ENCODE peak calls at places on chromosomes 7 and 10, in eight cellular contexts. A is A172; W is stimulated activated naive CD8-positive, alpha-beta T cell treated with anti-CD3 and anti-CD28 coated beads, Interleukin-15, amount 100 ng/mL, for 72 hours; N is hepatocyte; B is RWPE1; G is AG04450; O is neuronal stem cell; Z is BJ. L is an unnamed sample.

GRCh38 chr10:62154231-62154630 is 114.4 kb downstream of the RTKN2 start:
- DNase-seq in A (no peak), W (no peak), N (no peak), B (no peak), G (no peak), O (no peak), Z (no peak), L (no peak)

GRCh38 chr10:15083674-15084501 is 4.7 kb downstream of the ACBD7 start:
- DNase-seq in A (no peak), W (no peak), N (no peak), B (no peak), G (no peak), O (no peak), Z (no peak), L (no peak)

GRCh38 chr10:132626761-132627735 is 89.5 kb downstream of the INPP5A start:
- DNase-seq in A (no peak), W (no peak), N (no peak), B (no peak), G (no peak), O (no peak), Z (no peak), L (no peak)

GRCh38 chr7:148337166-148337565 is 253.4 kb upstream of the C7orf33 start:
- DNase-seq in A (no peak), W (no peak), N (peak; percentile 43), B (no peak), G (no peak), O (no peak), Z (no peak), L (no peak)

GRCh38 chr7:149564340-149565095 is 66.9 kb upstream of the ZNF746 start:
- DNase-seq in A (no peak), W (no peak), N (no peak), B (no peak), G (no peak), O (no peak), Z (no peak), L (no peak)

GRCh38 chr7:43650457-43651052 is 67.6 kb downstream of the STK17A start:
- DNase-seq in A (peak; percentile 62), W (no peak), N (no peak), B (no peak), G (peak; percentile 68), O (no peak), Z (peak; percentile 83), L (no peak)

GRCh38 chr7:49781996-49782395 is 8.6 kb downstream of the VWC2 start:
- DNase-seq in A (no peak), W (no peak), N (no peak), B (no peak), G (no peak), O (no peak), Z (no peak), L (no peak)

GRCh38 chr7:117194445-117194844 is 128.4 kb downstream of the WNT2 start:
- DNase-seq in A (no peak), W (no peak), N (no peak), B (no peak), G (no peak), O (no peak), Z (no peak), L (no peak)

GRCh38 chr7:113015038-113015645 is 71.5 kb downstream of the GPR85 start:
- DNase-seq in A (peak; percentile 16), W (no peak), N (peak; percentile 46), B (peak; percentile 14), G (no peak), O (no peak), Z (no peak), L (no peak)

GRCh38 chr10:60732240-60733188 is 45.8 kb upstream of the CDK1 start:
- DNase-seq in A (no peak), W (peak; percentile 14), N (peak; percentile 49), B (peak; percentile 30), G (no peak), O (no peak), Z (no peak), L (no peak)

L was measured in GM12891.